ENCODE peak calls at places on chromosomes 5 and 9, in nine cellular contexts. E, R, N, A, B, O, S, Z and Q are unnamed samples.

GRCh38 chr5:76801803-76802195 is 17.0 kb upstream of the F2RL1 start:
- DNase-seq in E (no peak), R (no peak), N (no peak), A (no peak), B (no peak), O (no peak), S (no peak), Z (peak; percentile 39), Q (no peak)

GRCh38 chr9:130526854-130527650 is 52.3 kb upstream of the FUBP3 start:
- DNase-seq in E (no peak), R (no peak), N (no peak), A (no peak), B (no peak), O (no peak), S (no peak), Z (no peak), Q (no peak)

GRCh38 chr9:106625259-106625789 is 237.6 kb upstream of the ZNF462 start:
- DNase-seq in E (no peak), R (no peak), N (no peak), A (no peak), B (no peak), O (no peak), S (no peak), Z (no peak), Q (no peak)

GRCh38 chr9:124869466-124869985 is 7.6 kb downstream of the ARPC5L start:
- DNase-seq in E (peak; percentile 43), R (peak; percentile 49), N (no peak), A (no peak), B (no peak), O (peak; percentile 89), S (no peak), Z (no peak), Q (no peak)

GRCh38 chr5:165805756-165806155 is 2300.3 kb downstream of the MAT2B start:
- DNase-seq in E (no peak), R (no peak), N (peak; percentile 46), A (no peak), B (no peak), O (no peak), S (no peak), Z (no peak), Q (no peak)

GRCh38 chr9:80070071-80070742 is 498.4 kb downstream of the TLE4 start:
- DNase-seq in E (no peak), R (no peak), N (no peak), A (no peak), B (no peak), O (no peak), S (no peak), Z (no peak), Q (no peak)

GRCh38 chr9:108766786-108767185 is 89.0 kb downstream of the ACTL7B start:
- DNase-seq in E (no peak), R (no peak), N (no peak), A (no peak), B (no peak), O (no peak), S (no peak), Z (no peak), Q (no peak)

GRCh38 chr9:137037483-137037882 is 5.6 kb upstream of the FUT7 start:
- DNase-seq in E (no peak), R (no peak), N (no peak), A (no peak), B (no peak), O (no peak), S (no peak), Z (no peak), Q (no peak)

GRCh38 chr9:114837923-114838322 is 32.1 kb upstream of the TNFSF15 start:
- DNase-seq in E (no peak), R (no peak), N (no peak), A (no peak), B (no peak), O (no peak), S (no peak), Z (no peak), Q (no peak)
- TF ChIP-seq POLR2AphosphoS5 in E (no peak), R (no peak), N (no peak), A (no peak), B (no peak), O (no peak), S (no peak), Z (no peak), Q (no peak)

GRCh38 chr5:177390363-177391300 is 6.4 kb downstream of the SLC34A1 start:
- DNase-seq in E (peak; percentile 89), R (peak; percentile 91), N (peak; percentile 95), A (peak; percentile 95), B (peak; percentile 89), O (peak; percentile 93), S (peak; percentile 81), Z (peak; percentile 93), Q (peak; percentile 84)

GRCh38 chr5:177388521-177389052 is 4.4 kb downstream of the SLC34A1 start:
- DNase-seq in E (no peak), R (no peak), N (no peak), A (no peak), B (no peak), O (no peak), S (no peak), Z (no peak), Q (no peak)

GRCh38 chr5:177386542-177386941 is 2.3 kb downstream of the SLC34A1 start:
- DNase-seq in E (no peak), R (no peak), N (no peak), A (no peak), B (no peak), O (no peak), S (no peak), Z (no peak), Q (no peak)

GRCh38 chr5:177387405-177387804 is 3.2 kb downstream of the SLC34A1 start:
- DNase-seq in E (no peak), R (no peak), N (no peak), A (no peak), B (no peak), O (no peak), S (no peak), Z (no peak), Q (no peak)

DNA sequence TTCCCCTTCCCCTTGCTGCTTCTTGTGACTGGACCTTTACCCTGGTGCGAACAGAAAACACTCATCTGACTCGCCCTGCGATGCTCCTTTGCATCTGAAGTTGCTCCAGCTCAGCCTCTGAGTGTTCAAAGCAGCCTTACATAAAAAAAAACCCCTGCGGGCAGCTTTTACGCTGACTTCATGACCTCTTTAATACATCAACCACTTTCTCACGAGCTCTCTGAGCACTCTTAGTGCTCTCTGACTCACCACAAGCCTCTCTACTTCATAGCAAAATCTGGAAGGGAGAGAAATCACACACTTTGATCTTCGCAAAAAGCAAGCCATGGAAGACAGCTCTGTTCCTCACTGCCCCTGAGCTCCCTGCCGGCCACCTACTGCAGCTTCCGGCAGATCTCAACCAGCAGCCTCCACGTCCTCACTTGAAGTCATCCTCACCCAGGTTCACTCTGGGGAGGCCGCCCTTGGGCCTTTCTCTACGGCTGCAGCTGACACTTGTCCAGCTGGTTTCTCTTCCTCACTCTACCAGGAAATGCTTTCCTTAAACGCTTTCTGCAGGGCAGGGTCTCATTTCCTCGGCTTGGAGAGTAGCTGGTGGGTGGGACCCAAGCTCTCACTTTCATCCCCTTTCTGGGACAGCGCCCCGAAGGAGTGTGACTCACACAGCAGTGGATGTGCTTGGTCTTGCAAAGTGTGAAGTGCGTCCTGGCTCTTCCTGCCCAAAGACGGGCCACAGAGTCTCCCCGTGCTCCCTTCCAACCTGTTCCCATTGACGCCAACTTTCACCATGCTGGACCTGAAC is 5.3 kb downstream of the SLC34A1 start:
- DNase-seq in E (no peak), R (no peak), N (no peak), A (no peak), B (no peak), O (no peak), S (peak; percentile 70), Z (no peak), Q (no peak)
- TF ChIP-seq POLR2A in E (no peak), R (no peak), N (no peak), A (no peak), B (no peak), O (no peak), S (no peak), Z (no peak), Q (no peak)

GRCh38 chr5:38258037-38258318 is 381 bp upstream of the EGFLAM start:
- DNase-seq in E (no peak), R (no peak), N (no peak), A (no peak), B (no peak), O (no peak), S (no peak), Z (no peak), Q (no peak)

GRCh38 chr5:38258319-38259061 is at the start of gene EGFLAM:
- DNase-seq in E (no peak), R (no peak), N (peak; percentile 81), A (no peak), B (no peak), O (no peak), S (no peak), Z (peak; percentile 35), Q (no peak)

GRCh38 chr5:38257236-38258036 is 923 bp upstream of the EGFLAM start:
- DNase-seq in E (no peak), R (no peak), N (peak; percentile 60), A (no peak), B (no peak), O (no peak), S (no peak), Z (no peak), Q (no peak)

GRCh38 chr5:38263983-38264382 is 5.6 kb downstream of the EGFLAM start:
- DNase-seq in E (no peak), R (no peak), N (no peak), A (no peak), B (no peak), O (no peak), S (no peak), Z (no peak), Q (no peak)

GRCh38 chr5:38259062-38259857 is 901 bp downstream of the EGFLAM start:
- DNase-seq in E (no peak), R (no peak), N (no peak), A (no peak), B (no peak), O (no peak), S (no peak), Z (no peak), Q (no peak)
- H3K4me3 ChIP-seq in E (peak overlapping the region; percentile 56), R (peak overlapping the region; percentile 55), N (peak overlapping the region; percentile 42), A (peak overlapping the region; percentile 58), B (peak overlapping the region; percentile 58), O (no peak overlapping the region), S (no peak overlapping the region), Z (no peak overlapping the region), Q (peak overlapping the region; percentile 72)

GRCh38 chr9:129027685-129028191 is 393 bp downstream of the SH3GLB2 start:
- DNase-seq in E (peak; percentile 78), R (peak; percentile 77), N (no peak), A (no peak), B (no peak), O (peak; percentile 96), S (no peak), Z (peak; percentile 56), Q (peak; percentile 29)

GRCh38 chr9:129027224-129027684 is 877 bp downstream of the SH3GLB2 start:
- DNase-seq in E (no peak), R (no peak), N (no peak), A (no peak), B (no peak), O (no peak), S (no peak), Z (peak; percentile 50), Q (no peak)

GRCh38 chr9:129030191-129030590 is 2.1 kb upstream of the SH3GLB2 start:
- DNase-seq in E (no peak), R (no peak), N (no peak), A (no peak), B (no peak), O (no peak), S (no peak), Z (no peak), Q (no peak)

GRCh38 chr9:129026442-129027223 is 1.5 kb downstream of the SH3GLB2 start:
- DNase-seq in E (peak; percentile 62), R (peak; percentile 39), N (no peak), A (no peak), B (no peak), O (no peak), S (no peak), Z (peak; percentile 55), Q (peak; percentile 67)

GRCh38 chr9:129028192-129028966 is at the start of gene SH3GLB2:
- DNase-seq in E (peak; percentile 95), R (peak; percentile 97), N (peak; percentile 99), A (peak; percentile 98), B (peak; percentile 98), O (peak; percentile 99), S (peak; percentile 83), Z (peak; percentile 92), Q (peak; percentile 98)
- TF ChIP-seq POLR2AphosphoS5 in E (peak; percentile 14), R (no peak), N (no peak), A (peak; percentile 61), B (no peak), O (peak; percentile 56), S (no peak), Z (no peak), Q (no peak)